ENCODE peak calls at places on chromosomes 13 and 19, in seven cellular contexts. E is uterus, H is IMR-90, F is A549, M is esophagus muscularis mucosa, D is suprapubic skin, V is H54. G is an unnamed sample.

GRCh38 chr19:4586245-4586644 is 26.8 kb upstream of the SEMA6B start:
- DNase-seq in E (no peak), H (no peak), F (no peak), M (no peak), D (no peak), V (no peak), G (no peak)

GRCh38 chr19:45670670-45671453 is 2.8 kb downstream of the GIPR start:
- DNase-seq in E (peak), H (peak), F (peak), M (no peak), D (peak), V (no peak), G (peak)

GRCh38 chr13:110528371-110528770 is 33.2 kb downstream of the RAB20 start:
- DNase-seq in E (no peak), H (peak), F (no peak), M (no peak), D (no peak), V (no peak), G (no peak)

GRCh38 chr19:45473366-45474190 is 5.8 kb downstream of the FOSB start:
- DNase-seq in E (no peak), H (no peak), F (no peak), M (no peak), D (no peak), V (no peak), G (no peak)

GRCh38 chr13:113184568-113185440 is 23.7 kb downstream of the PCID2 start:
- DNase-seq in E (no peak), H (no peak), F (no peak), M (no peak), D (no peak), V (no peak), G (no peak)

GRCh38 chr19:13794388-13794751 is 873 bp upstream of the ZSWIM4 start:
- DNase-seq in E (peak), H (peak), F (peak), M (peak), D (no peak), V (no peak), G (peak)

GRCh38 chr13:113299951-113300350 is 2.9 kb downstream of the LAMP1 start:
- DNase-seq in E (no peak), H (no peak), F (no peak), M (no peak), D (no peak), V (no peak), G (no peak)

GRCh38 chr13:101959016-101959415 is 442.8 kb downstream of the FGF14 start:
- DNase-seq in E (no peak), H (no peak), F (no peak), M (no peak), D (no peak), V (no peak), G (no peak)

GRCh38 chr13:73693215-73693614 is 441.0 kb downstream of the KLF12 start:
- DNase-seq in E (no peak), H (no peak), F (no peak), M (no peak), D (no peak), V (no peak), G (no peak)

GRCh38 chr13:110062077-110062776 is 244.7 kb downstream of the COL4A1 start:
- DNase-seq in E (no peak), H (peak), F (no peak), M (no peak), D (no peak), V (peak), G (no peak)

GRCh38 chr13:44407891-44408290 is 34.3 kb downstream of the SERP2 start:
- DNase-seq in E (no peak), H (no peak), F (peak), M (no peak), D (no peak), V (no peak), G (no peak)

GRCh38 chr19:18257503-18258470 is 16.5 kb downstream of the IQCN start:
- DNase-seq in E (peak), H (no peak), F (no peak), M (no peak), D (no peak), V (peak), G (no peak)

GRCh38 chr13:39373108-39373507 is 229.9 kb downstream of the LHFPL6 start:
- DNase-seq in E (no peak), H (no peak), F (no peak), M (no peak), D (no peak), V (no peak), G (no peak)

GRCh38 chr13:29503041-29503837 is 92.2 kb downstream of the SLC7A1 start:
- DNase-seq in E (no peak), H (peak), F (no peak), M (no peak), D (no peak), V (no peak), G (no peak)

GRCh38 chr13:38564751-38565150 is 122.1 kb upstream of the FREM2 start:
- DNase-seq in E (no peak), H (no peak), F (no peak), M (no peak), D (no peak), V (no peak), G (no peak)

GRCh38 chr19:10646781-10647180 is 7.4 kb upstream of the ILF3 start:
- DNase-seq in E (no peak), H (no peak), F (no peak), M (no peak), D (no peak), V (no peak), G (no peak)

GRCh38 chr19:58492265-58492664 is 16.1 kb downstream of the ZNF446 start:
- DNase-seq in E (no peak), H (no peak), F (no peak), M (no peak), D (no peak), V (no peak), G (no peak)

GRCh38 chr13:95341441-95341840 is 40.2 kb upstream of the ABCC4 start:
- DNase-seq in E (no peak), H (no peak), F (no peak), M (no peak), D (no peak), V (no peak), G (no peak)

GRCh38 chr19:34588249-34588648 is 88.7 kb downstream of the SCGB2B2 start:
- DNase-seq in E (no peak), H (no peak), F (no peak), M (no peak), D (no peak), V (no peak), G (no peak)

GRCh38 chr13:109357751-109358150 is 428.6 kb downstream of the IRS2 start:
- DNase-seq in E (no peak), H (peak), F (no peak), M (no peak), D (no peak), V (no peak), G (no peak)

GRCh38 chr19:46416077-46416709 is 2.8 kb upstream of the CCDC8 start:
- DNase-seq in E (peak), H (peak), F (peak), M (no peak), D (no peak), V (peak), G (peak)

GRCh38 chr19:2815923-2816322 is 3.7 kb upstream of the ZNF554 start:
- DNase-seq in E (no peak), H (no peak), F (no peak), M (no peak), D (no peak), V (peak), G (peak)

GRCh38 chr19:13995017-13995728 is 10.9 kb downstream of the RFX1 start:
- DNase-seq in E (no peak), H (peak), F (no peak), M (no peak), D (no peak), V (no peak), G (no peak)

GRCh38 chr19:13843104-13843921 is 33.6 kb upstream of the NANOS3 start:
- DNase-seq in E (peak), H (peak), F (peak), M (no peak), D (no peak), V (no peak), G (peak)

GRCh38 chr13:98890186-98890585 is 87.7 kb downstream of the DOCK9 start:
- DNase-seq in E (peak), H (peak), F (no peak), M (no peak), D (no peak), V (peak), G (peak)

GRCh38 chr13:65497265-65497664 is 1732.9 kb downstream of the PCDH9 start:
- DNase-seq in E (no peak), H (peak), F (peak), M (no peak), D (no peak), V (peak), G (no peak)

GRCh38 chr19:56097306-56097705 is 23.8 kb downstream of the ZNF787 start:
- DNase-seq in E (no peak), H (no peak), F (no peak), M (no peak), D (no peak), V (no peak), G (no peak)

GRCh38 chr19:35451278-35452096 is 3.4 kb downstream of the FFAR2 start:
- DNase-seq in E (no peak), H (no peak), F (no peak), M (no peak), D (no peak), V (no peak), G (no peak)

GRCh38 chr19:55070755-55071502 is 4.7 kb upstream of the EPS8L1 start:
- DNase-seq in E (no peak), H (peak), F (peak), M (no peak), D (no peak), V (peak), G (no peak)

GRCh38 chr13:39818953-39819352 is 163.5 kb downstream of the COG6 start:
- DNase-seq in E (peak), H (peak), F (no peak), M (no peak), D (no peak), V (no peak), G (no peak)

GRCh38 chr19:15072930-15073647 is 8.9 kb upstream of the OR1I1 start:
- DNase-seq in E (no peak), H (no peak), F (no peak), M (no peak), D (no peak), V (no peak), G (no peak)

GRCh38 chr13:45446181-45446580 is 18.6 kb upstream of the COG3 start:
- DNase-seq in E (no peak), H (peak), F (no peak), M (no peak), D (no peak), V (no peak), G (no peak)

GRCh38 chr19:43768273-43769050 is 12.3 kb downstream of the KCNN4 start:
- DNase-seq in E (no peak), H (no peak), F (no peak), M (no peak), D (no peak), V (no peak), G (no peak)

GRCh38 chr19:51365211-51366049 is 758 bp downstream of the ETFB start:
- DNase-seq in E (peak), H (peak), F (peak), M (no peak), D (no peak), V (no peak), G (peak)

GRCh38 chr19:51366999-51367564 is 894 bp upstream of the ETFB start:
- DNase-seq in E (no peak), H (no peak), F (no peak), M (no peak), D (no peak), V (no peak), G (peak)

GRCh38 chr19:51366050-51366998 is at the start of gene ETFB:
- DNase-seq in E (peak), H (peak), F (peak), M (peak), D (peak), V (peak), G (peak)

GRCh38 chr19:51368366-51369282 is at the start of gene CLDND2:
- DNase-seq in E (no peak), H (no peak), F (no peak), M (no peak), D (no peak), V (no peak), G (no peak)

GRCh38 chr19:51367565-51368365 is 1.0 kb downstream of the CLDND2 start:
- DNase-seq in E (peak), H (peak), F (peak), M (peak), D (peak), V (peak), G (peak)
- TF ChIP-seq POLR2A in E (no peak), H (peak), F (peak), M (no peak), D (no peak), V (peak), G (no peak)

GRCh38 chr19:1131718-1132552 is 28.1 kb downstream of the GPX4 start:
- DNase-seq in E (peak), H (peak), F (peak), M (peak), D (peak), V (peak), G (peak)
- TF ChIP-seq POLR2A in E (peak), H (peak), F (no peak), M (no peak), D (peak), V (peak), G (peak)

GRCh38 chr19:50329146-50329925 is at the start of gene KCNC3:
- DNase-seq in E (peak), H (peak), F (peak), M (peak), D (peak), V (peak), G (peak)

GRCh38 chr19:50331187-50332013 is 2.2 kb upstream of the KCNC3 start:
- DNase-seq in E (no peak), H (no peak), F (no peak), M (no peak), D (no peak), V (no peak), G (peak)

GRCh38 chr19:50332014-50332263 is 2.8 kb upstream of the KCNC3 start:
- DNase-seq in E (no peak), H (no peak), F (no peak), M (no peak), D (no peak), V (no peak), G (no peak)

GRCh38 chr19:50332264-50333038 is 3.3 kb upstream of the KCNC3 start:
- DNase-seq in E (no peak), H (no peak), F (no peak), M (no peak), D (no peak), V (no peak), G (no peak)

DNA sequence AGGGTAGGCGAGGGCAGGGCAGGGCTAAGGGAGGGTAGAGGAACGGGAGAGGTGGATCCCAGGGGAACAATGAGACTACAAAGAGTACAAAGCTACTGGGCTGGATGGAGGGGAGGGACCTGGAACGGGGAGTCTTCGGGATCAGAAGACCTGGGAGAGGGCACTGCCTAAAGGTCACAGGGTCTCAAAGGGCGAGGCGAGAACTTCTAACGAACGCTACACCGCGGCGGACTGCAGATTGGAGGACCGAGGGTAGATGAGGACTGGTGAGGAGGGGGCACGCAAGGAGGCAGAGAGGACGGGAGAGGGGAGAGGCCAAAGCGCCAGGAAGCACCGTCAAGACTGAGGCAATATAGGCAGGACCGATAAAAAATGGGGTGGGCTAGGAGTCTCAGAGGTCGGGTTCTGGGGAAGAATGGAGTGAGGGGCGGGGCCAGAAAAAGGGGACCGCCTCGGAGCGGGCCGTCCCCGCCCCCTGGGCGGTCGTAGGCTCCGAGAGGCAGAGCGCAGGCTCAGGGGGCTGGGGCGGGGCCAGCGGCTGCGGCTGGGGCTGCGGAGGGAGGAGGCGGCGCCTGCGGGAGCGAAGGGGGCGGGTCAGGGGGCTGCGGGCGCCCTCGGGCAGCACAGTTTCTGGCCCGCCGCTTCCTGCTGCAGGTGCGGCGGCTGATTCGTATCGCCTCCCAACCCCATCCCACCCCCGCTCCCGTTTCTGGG is 1.3 kb upstream of the KCNC3 start:
- DNase-seq in E (peak), H (peak), F (peak), M (no peak), D (no peak), V (peak), G (peak)
- TF ChIP-seq POLR2A in E (no peak), H (no peak), F (peak), M (no peak), D (no peak), V (no peak), G (no peak)

GRCh38 chr19:6753178-6754031 is 13.8 kb downstream of the SH2D3A start:
- DNase-seq in E (peak), H (peak), F (peak), M (peak), D (peak), V (peak), G (peak)
- TF ChIP-seq POLR2A in E (no peak), H (no peak), F (no peak), M (no peak), D (no peak), V (no peak), G (no peak)

DNA sequence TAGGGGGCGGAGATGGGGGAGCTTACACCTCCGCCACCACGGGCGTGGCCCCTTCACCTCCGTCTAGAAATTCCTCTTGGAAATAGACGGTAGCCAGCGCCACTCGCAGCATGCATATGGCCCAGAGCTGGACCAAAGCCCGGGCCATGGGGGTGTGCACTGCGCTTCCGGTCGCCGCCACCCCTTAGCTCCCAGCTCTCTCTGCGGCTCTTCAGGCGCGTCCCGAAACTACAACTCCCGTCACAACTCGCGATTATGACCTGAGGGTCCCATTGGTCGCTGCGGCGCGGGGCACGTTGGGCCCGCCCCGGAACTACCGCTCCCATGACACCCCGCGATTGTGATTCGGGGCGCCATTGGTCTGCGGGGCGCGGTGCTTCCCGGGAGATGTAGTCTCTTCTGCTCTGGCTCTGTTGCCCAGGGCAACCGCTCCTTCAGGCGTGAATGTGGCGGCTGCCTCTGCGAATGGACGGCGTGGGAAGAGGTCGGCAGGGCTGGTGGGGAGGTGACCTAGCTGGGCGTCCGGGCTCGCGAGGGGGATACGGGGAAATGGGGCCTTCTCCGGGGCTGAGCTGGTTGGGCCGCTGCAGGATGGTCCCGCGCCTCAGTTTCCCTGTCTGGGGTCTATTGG is at the start of the genes C19orf44 and CALR3:
- DNase-seq in E (peak), H (peak), F (peak), M (peak), D (peak), V (peak), G (peak)
- TF ChIP-seq POLR2A in E (peak), H (no peak), F (peak), M (peak), D (no peak), V (peak), G (no peak)

G was measured in adrenal gland.